ENCODE peak calls at places on chromosomes 13 and 19, in five cellular contexts. L is CD8-positive, alpha-beta T cell; I is transverse colon; B is pancreas; T is ovary. E is an unnamed sample. For H3K4me1, the result is how much of the 10 kb centered on the place peaks cover.

GRCh38 chr19:2603320-2603719 is 99.2 kb downstream of the GNG7 start:
- DNase-seq in L (no peak), I (no peak), B (peak), T (peak), E (peak)

GRCh38 chr19:6161271-6161850 is 25.9 kb downstream of the ACSBG2 start:
- DNase-seq in L (peak), I (peak), B (no peak), T (no peak), E (no peak)

GRCh38 chr13:113749956-113750355 is 9.1 kb upstream of the TMEM255B start:
- DNase-seq in L (no peak), I (no peak), B (no peak), T (no peak), E (no peak)

GRCh38 chr13:20873348-20873747 is 29.2 kb downstream of the XPO4 start:
- DNase-seq in L (no peak), I (no peak), B (no peak), T (no peak), E (no peak)

GRCh38 chr13:108113407-108113806 is 101.9 kb downstream of the LIG4 start:
- DNase-seq in L (no peak), I (no peak), B (no peak), T (no peak), E (no peak)

GRCh38 chr19:3459322-3459881 is 20.9 kb downstream of the SMIM24 start:
- DNase-seq in L (no peak), I (peak), B (peak), T (peak), E (peak)

GRCh38 chr19:2043269-2043641 is 7.8 kb downstream of the MKNK2 start:
- DNase-seq in L (no peak), I (no peak), B (peak), T (peak), E (peak)

GRCh38 chr13:75132800-75133695 is 348.9 kb downstream of the TBC1D4 start:
- DNase-seq in L (no peak), I (no peak), B (no peak), T (no peak), E (no peak)

GRCh38 chr19:49691243-49692101 is 556 bp downstream of the CPT1C start:
- DNase-seq in L (no peak), I (no peak), B (peak), T (peak), E (no peak)

GRCh38 chr19:43735957-43736356 is 18.8 kb downstream of the SMG9 start:
- DNase-seq in L (no peak), I (no peak), B (no peak), T (no peak), E (no peak)

GRCh38 chr13:28718186-28718537 is 608 bp downstream of the SLC46A3 start:
- DNase-seq in L (no peak), I (no peak), B (no peak), T (no peak), E (no peak)

GRCh38 chr13:71290963-71291937 is 575.8 kb downstream of the DACH1 start:
- DNase-seq in L (peak), I (peak), B (peak), T (peak), E (no peak)

GRCh38 chr19:10764340-10764894 is 46.5 kb downstream of the DNM2 start:
- DNase-seq in L (no peak), I (peak), B (peak), T (no peak), E (no peak)

GRCh38 chr19:17944301-17944700 is 11.5 kb downstream of the CCDC124 start:
- DNase-seq in L (no peak), I (no peak), B (no peak), T (peak), E (no peak)

GRCh38 chr13:102580552-102581169 is 16.1 kb upstream of the TPP2 start:
- DNase-seq in L (no peak), I (no peak), B (no peak), T (no peak), E (no peak)

GRCh38 chr19:53463263-53463662 is 4.3 kb upstream of the ZNF813 start:
- DNase-seq in L (no peak), I (peak), B (peak), T (peak), E (no peak)

GRCh38 chr19:15195381-15195964 is 5.3 kb downstream of the NOTCH3 start:
- DNase-seq in L (no peak), I (peak), B (peak), T (peak), E (no peak)

GRCh38 chr19:52991484-52991883 is 22.2 kb upstream of the ERVV-1 start:
- DNase-seq in L (no peak), I (no peak), B (no peak), T (no peak), E (no peak)

GRCh38 chr13:113393226-113393571 is 29.3 kb upstream of the GRTP1 start:
- DNase-seq in L (no peak), I (no peak), B (no peak), T (peak), E (no peak)

GRCh38 chr13:23946067-23946466 is 48.8 kb upstream of the C1QTNF9B start:
- DNase-seq in L (no peak), I (no peak), B (no peak), T (no peak), E (no peak)

GRCh38 chr13:110915057-110915873 is at the start of gene ANKRD10:
- DNase-seq in L (peak), I (peak), B (peak), T (peak), E (peak)

GRCh38 chr13:110916671-110917142 is 1.8 kb upstream of the ANKRD10 start:
- DNase-seq in L (no peak), I (no peak), B (no peak), T (no peak), E (no peak)

GRCh38 chr13:110913911-110914292 is 967 bp downstream of the ANKRD10 start:
- DNase-seq in L (no peak), I (no peak), B (no peak), T (no peak), E (no peak)

GRCh38 chr13:110914293-110915056 is 394 bp downstream of the ANKRD10 start:
- DNase-seq in L (peak), I (peak), B (peak), T (peak), E (peak)

DNA sequence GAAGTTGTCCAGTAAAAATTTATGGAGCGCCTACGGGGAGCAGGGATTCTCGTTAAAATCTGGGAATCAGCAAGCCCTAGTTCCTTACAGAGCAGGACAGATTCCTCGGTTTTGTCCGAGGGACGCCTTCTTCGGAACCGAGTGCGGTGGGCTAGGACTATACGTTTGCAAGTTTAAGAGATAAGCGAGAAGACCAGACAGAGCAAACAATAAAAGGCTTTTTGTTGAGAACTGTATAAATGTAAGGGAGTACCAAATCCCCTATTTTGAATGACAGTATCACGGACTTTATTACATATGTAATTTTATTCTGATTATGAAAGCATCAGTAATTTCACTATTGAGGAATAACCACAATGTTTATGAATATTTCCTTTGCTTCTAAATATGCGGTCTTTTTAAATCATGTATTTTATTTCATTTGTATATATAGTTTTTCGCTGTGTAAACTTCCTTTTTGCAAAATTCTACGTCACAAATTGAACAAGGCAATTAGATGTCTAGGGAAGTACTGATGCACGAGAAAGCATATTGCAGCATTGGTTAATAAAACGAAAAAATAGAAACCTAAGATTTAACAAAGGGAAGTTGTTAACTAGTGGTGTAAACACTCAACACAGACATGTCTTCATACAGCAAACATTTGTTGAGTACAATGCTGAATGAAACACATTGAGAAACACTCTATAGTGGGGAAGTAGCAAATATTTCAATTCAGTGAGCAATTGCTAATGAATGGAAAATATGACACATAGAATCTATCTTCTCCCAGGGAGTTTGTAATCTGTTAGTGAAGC is 1.2 kb upstream of the ANKRD10 start:
- DNase-seq in L (no peak), I (no peak), B (no peak), T (no peak), E (no peak)
- H3K4me1 ChIP-seq in L (under half), I (under half), B (under half), T (under half), E (under half)

DNA sequence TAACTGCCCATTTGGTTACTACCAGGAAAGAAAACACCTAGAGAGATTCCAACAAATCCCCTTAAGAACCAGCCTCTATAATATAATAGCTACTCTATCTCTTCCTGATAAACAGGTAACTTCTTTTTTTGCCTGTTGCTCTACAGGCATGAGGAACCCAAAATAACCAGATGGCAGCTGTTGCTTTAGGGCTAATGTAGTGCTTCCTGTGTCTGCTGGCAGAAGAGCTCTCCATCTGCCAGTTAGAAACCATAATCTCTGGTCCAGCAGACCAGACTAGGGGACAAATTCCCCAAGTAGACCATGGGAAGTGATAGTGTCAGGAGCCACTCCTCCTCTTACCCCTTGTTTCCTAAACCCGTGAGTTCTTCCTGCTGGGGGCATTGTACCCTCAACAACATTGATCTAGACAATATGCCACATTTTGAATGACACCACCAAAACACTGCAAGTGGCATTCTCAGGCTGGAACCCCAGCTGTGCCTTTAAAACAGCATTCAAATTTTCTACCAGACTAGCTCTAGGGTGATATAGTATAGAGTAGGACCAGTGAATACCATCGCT is 135.9 kb downstream of the DLEU7 start:
- DNase-seq in L (no peak), I (no peak), B (no peak), T (no peak), E (no peak)
- H3K4me3 ChIP-seq in L (no peak), I (no peak), B (no peak), T (no peak), E (no peak)

GRCh38 chr19:47794526-47794925 is 9.8 kb downstream of the TPRX1 start:
- DNase-seq in L (no peak), I (no peak), B (no peak), T (no peak), E (no peak)
- TF ChIP-seq CTCF in L (no peak), I (no peak), B (no peak), T (no peak), E (no peak)

GRCh38 chr19:5123646-5124045 is 154.7 kb downstream of the KDM4B start:
- DNase-seq in L (no peak), I (no peak), B (no peak), T (no peak), E (no peak)

GRCh38 chr19:5126498-5127223 is 157.7 kb downstream of the KDM4B start:
- DNase-seq in L (no peak), I (no peak), B (no peak), T (no peak), E (peak)

GRCh38 chr19:5124111-5124855 is 155.4 kb downstream of the KDM4B start:
- DNase-seq in L (no peak), I (no peak), B (no peak), T (no peak), E (no peak)

GRCh38 chr19:5125797-5126497 is 157.0 kb downstream of the KDM4B start:
- DNase-seq in L (no peak), I (no peak), B (no peak), T (no peak), E (no peak)

DNA sequence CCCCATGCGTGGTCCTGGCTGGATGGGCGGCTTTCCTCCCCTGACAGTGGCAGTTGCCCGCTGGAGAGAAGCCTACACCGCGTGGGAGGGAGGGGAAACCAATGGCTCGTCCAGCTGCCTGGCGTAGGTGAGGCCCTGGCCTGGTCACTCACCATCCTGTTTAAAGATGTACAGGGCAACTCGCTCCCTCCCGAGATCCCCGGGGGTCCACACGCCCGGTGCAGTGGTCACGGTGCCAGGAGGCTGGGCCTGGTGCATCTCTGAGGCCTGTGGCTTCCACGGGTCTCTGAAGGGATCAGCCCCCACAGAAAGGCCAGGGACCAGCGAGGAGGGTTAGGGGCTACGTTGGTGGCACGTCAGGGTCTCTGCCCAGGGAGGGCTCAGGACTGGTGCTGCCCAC is 156.5 kb downstream of the KDM4B start:
- DNase-seq in L (no peak), I (no peak), B (no peak), T (no peak), E (no peak)
- H3K4me1 ChIP-seq in L (under half), I (under half), B (under half), T (under half), E (under half)

GRCh38 chr13:97826421-97826965 is 127.0 kb upstream of the IPO5 start:
- DNase-seq in L (no peak), I (no peak), B (no peak), T (no peak), E (no peak)
- H3K4me3 ChIP-seq in L (no peak), I (no peak), B (no peak), T (no peak), E (no peak)

DNA sequence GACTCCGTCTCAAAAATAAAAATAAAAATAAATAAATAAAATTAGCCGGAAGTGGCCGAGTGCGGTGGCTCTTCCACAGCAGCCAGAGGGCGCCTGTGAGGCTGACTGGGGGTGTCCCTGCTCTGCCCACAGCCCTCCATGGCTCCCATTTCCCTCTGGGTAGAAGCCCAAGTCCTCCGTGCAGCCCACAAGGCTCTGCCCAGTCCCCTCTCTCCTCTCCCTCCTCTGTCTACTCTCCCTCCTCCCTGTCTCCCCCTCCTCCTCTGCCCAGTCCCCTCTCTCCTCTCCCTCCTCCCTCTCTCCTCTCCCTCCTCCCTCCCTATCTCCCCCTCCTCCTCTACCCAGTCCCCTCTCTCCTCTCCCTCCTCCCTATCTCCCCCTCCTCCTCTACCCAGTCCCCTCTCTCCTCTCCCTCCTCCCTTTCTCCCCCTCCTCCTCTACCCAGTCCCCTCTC is 20.4 kb downstream of the MISP start:
- DNase-seq in L (no peak), I (no peak), B (peak), T (no peak), E (no peak)
- TF ChIP-seq CTCF in L (no peak), I (peak), B (no peak), T (no peak), E (peak)

GRCh38 chr13:40966298-40966697 is 52.8 kb downstream of the ELF1 start:
- DNase-seq in L (no peak), I (no peak), B (no peak), T (no peak), E (no peak)
- H3K4me1 ChIP-seq in L (half or more), I (half or more), B (under half), T (under half), E (under half)

GRCh38 chr19:4604912-4605311 is 34.4 kb upstream of the TNFAIP8L1 start:
- DNase-seq in L (no peak), I (no peak), B (no peak), T (no peak), E (no peak)

GRCh38 chr19:4609878-4610511 is 29.3 kb upstream of the TNFAIP8L1 start:
- DNase-seq in L (no peak), I (no peak), B (peak), T (no peak), E (no peak)

GRCh38 chr19:4606181-4606580 is 33.1 kb upstream of the TNFAIP8L1 start:
- DNase-seq in L (no peak), I (no peak), B (no peak), T (no peak), E (no peak)

GRCh38 chr19:4602915-4603314 is 36.4 kb upstream of the TNFAIP8L1 start:
- DNase-seq in L (no peak), I (no peak), B (no peak), T (no peak), E (no peak)

GRCh38 chr19:4606921-4607678 is 32.2 kb upstream of the TNFAIP8L1 start:
- DNase-seq in L (no peak), I (no peak), B (peak), T (peak), E (no peak)
- H3K4me3 ChIP-seq in L (no peak), I (no peak), B (peak), T (no peak), E (no peak)